ENCODE peak calls at places on chromosomes 1 and 21, in eight cellular contexts. Z is fibroblast of lung, E is GM23248, O is K562, M is H1, U is mammary epithelial cell, B is colonic mucosa, P is endothelial cell of umbilical vein. A is an unnamed sample. For H3K27me3, the result is how much of the 10 kb centered on the place peaks cover.

GRCh38 chr1:89587728-89588127 is 45.2 kb upstream of the LRRC8C start:
- DNase-seq in U (no peak), E (no peak), P (no peak), O (no peak), M (no peak), Z (peak), B (no peak), A (peak)

GRCh38 chr1:226680653-226681052 is 58.4 kb downstream of the ITPKB start:
- DNase-seq in O (no peak), U (no peak), Z (no peak), M (no peak), E (no peak), P (no peak), B (no peak), A (no peak)

GRCh38 chr1:8239306-8240023 is 78.4 kb upstream of the SLC45A1 start:
- DNase-seq in E (no peak), O (no peak), M (no peak), Z (peak), P (no peak), B (peak), U (no peak), A (no peak)

GRCh38 chr1:212500986-212501385 is 68.3 kb downstream of the NENF start:
- DNase-seq in U (peak), B (no peak), E (peak), P (no peak), M (no peak), Z (peak), O (no peak), A (no peak)

GRCh38 chr1:12537294-12537693 is 80.7 kb downstream of the DHRS3 start:
- DNase-seq in B (no peak), U (no peak), Z (no peak), M (no peak), O (no peak), P (no peak), E (no peak), A (no peak)

GRCh38 chr1:12173631-12174121 is 6.9 kb downstream of the TNFRSF1B start:
- DNase-seq in U (no peak), E (no peak), Z (no peak), B (peak), P (no peak), O (peak), M (no peak), A (no peak)

GRCh38 chr1:95039360-95040031 is 33.3 kb downstream of the ALG14 start:
- DNase-seq in B (no peak), E (no peak), Z (peak), P (no peak), O (no peak), M (no peak), U (peak), A (no peak)

GRCh38 chr1:36295390-36295789 is 10.8 kb upstream of the SH3D21 start:
- DNase-seq in Z (no peak), O (no peak), B (no peak), U (no peak), E (no peak), P (no peak), M (no peak), A (no peak)

GRCh38 chr1:160954158-160955104 is at the start of gene ITLN2:
- DNase-seq in P (no peak), U (peak), E (peak), Z (peak), O (peak), B (peak), M (no peak), A (no peak)

GRCh38 chr1:223066415-223066814 is 76.6 kb downstream of the TLR5 start:
- DNase-seq in O (no peak), U (no peak), B (no peak), M (no peak), E (no peak), Z (no peak), P (no peak), A (no peak)

GRCh38 chr1:240342251-240342625 is 250.6 kb downstream of the FMN2 start:
- DNase-seq in U (no peak), E (peak), M (no peak), Z (no peak), P (no peak), B (no peak), O (no peak), A (no peak)

GRCh38 chr1:159790237-159790917 is 9.6 kb downstream of the DUSP23 start:
- DNase-seq in U (no peak), Z (no peak), P (peak), O (peak), B (no peak), M (no peak), E (peak), A (peak)

GRCh38 chr1:230345139-230345885 is 80.8 kb downstream of the PGBD5 start:
- DNase-seq in U (no peak), Z (no peak), M (no peak), P (no peak), E (peak), B (no peak), O (no peak), A (no peak)

GRCh38 chr1:158016651-158017335 is 23.3 kb downstream of the KIRREL1 start:
- DNase-seq in B (no peak), Z (no peak), M (no peak), E (peak), O (no peak), P (no peak), U (peak), A (no peak)

GRCh38 chr21:35565204-35565611 is 495.1 kb downstream of the SETD4 start:
- DNase-seq in E (peak), Z (peak), P (peak), O (no peak), B (no peak), U (peak), M (no peak), A (peak)

GRCh38 chr21:36165356-36165755 is 8.7 kb downstream of the DOP1B start:
- DNase-seq in E (no peak), Z (no peak), U (no peak), B (no peak), O (no peak), P (no peak), M (no peak), A (no peak)

GRCh38 chr1:10896673-10897072 is 100.2 kb upstream of the CASZ1 start:
- DNase-seq in P (no peak), E (no peak), Z (no peak), B (no peak), M (no peak), O (no peak), U (no peak), A (no peak)

GRCh38 chr1:238409191-238409846 is 518.6 kb upstream of the ZP4 start:
- DNase-seq in M (no peak), P (no peak), B (no peak), U (peak), Z (peak), E (peak), O (no peak), A (peak)

GRCh38 chr1:177976596-177976995 is 6.7 kb upstream of the SEC16B start:
- DNase-seq in P (no peak), E (peak), Z (no peak), B (no peak), O (no peak), M (no peak), U (no peak), A (no peak)

GRCh38 chr1:84582802-84583587 is 8.8 kb upstream of the CTBS start:
- DNase-seq in Z (peak), E (no peak), U (no peak), M (no peak), B (no peak), P (peak), O (no peak), A (peak)

DNA sequence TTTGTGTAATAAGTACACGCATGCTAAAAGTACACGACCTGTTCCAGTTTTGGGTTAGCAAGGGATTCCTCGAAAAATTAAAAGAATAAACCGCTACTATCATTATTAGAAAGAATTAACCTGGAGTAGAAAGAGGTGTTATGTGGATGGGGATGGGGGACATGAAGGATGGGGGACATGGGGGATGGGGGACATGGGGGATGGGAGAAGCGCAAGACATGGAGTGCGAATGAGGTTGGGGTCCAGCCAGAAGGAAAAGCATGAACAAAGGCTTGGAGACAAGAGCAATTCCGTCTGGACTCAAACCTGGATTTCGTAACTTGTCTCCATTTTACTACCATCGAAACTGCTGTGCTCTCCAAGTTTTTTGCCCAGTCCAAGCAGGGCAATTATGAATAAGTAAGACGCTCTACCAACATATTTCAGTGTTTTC is 591 bp upstream of the KDM1A start:
- DNase-seq in U (no peak), M (no peak), O (peak), B (peak), Z (no peak), E (peak), P (no peak), A (peak)
- H3K9ac ChIP-seq in U (peak), M (peak), O (peak), B (peak), Z (peak), E (peak), P (peak), A (peak)

GRCh38 chr21:38643404-38644023 is 145.2 kb upstream of the ERG start:
- DNase-seq in Z (no peak), M (no peak), U (no peak), O (no peak), E (no peak), B (no peak), P (no peak), A (no peak)

GRCh38 chr21:38637161-38637560 is 138.9 kb upstream of the ERG start:
- DNase-seq in B (no peak), O (no peak), P (no peak), M (no peak), E (peak), Z (peak), U (no peak), A (no peak)

GRCh38 chr21:38645282-38645681 is 147.0 kb upstream of the ERG start:
- DNase-seq in B (no peak), P (no peak), U (peak), Z (peak), E (peak), O (no peak), M (no peak), A (peak)

DNA sequence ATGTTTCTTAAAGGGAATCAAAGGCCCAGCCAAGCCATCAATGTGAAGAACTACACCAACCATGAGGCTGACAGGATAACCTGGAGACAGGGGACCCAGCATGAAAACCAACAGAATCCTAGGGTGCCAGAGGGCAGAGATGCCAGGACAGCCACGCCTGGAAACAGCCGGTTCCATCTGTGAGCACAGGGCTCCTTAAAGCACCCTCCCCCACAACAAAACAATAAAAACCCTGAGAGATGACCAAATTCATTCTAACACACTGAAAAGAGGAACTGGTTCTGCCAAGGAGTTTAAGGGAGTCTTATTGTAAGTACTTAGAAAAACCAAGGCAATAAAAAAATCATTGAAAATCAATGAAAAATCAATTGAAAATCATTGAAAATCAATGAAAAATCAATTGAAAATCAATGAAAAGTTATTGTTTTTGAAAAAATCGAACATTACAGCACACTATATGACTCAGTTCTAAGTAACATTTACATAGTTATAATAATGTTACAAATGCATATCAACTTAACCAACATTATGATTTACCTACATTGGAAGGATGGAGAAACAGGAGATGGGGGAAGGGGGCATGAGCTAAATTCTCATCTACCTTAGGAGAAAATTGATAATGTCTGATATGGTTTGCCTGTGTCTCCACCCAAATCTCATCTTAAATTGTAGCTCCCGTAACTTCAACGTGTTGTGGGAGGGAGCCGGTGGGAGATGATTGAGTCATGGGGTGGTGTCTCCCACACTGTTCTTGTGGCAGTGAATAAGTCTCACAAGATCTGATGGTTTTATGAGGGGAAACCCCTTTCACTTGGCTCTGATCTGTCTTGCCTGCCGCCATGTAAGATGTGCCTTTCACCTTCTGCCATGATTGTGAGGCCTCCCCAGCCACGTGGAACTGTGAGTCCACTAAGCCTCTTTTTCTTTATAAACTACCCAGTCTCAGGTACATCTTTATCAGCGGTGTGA is 141.8 kb upstream of the ERG start:
- DNase-seq in B (no peak), O (no peak), M (no peak), Z (no peak), U (no peak), P (no peak), E (no peak), A (no peak)
- H3K27me3 ChIP-seq in B (under half), O (under half), M (under half), Z (under half), U (under half), P (under half), E (under half), A (under half)

DNA sequence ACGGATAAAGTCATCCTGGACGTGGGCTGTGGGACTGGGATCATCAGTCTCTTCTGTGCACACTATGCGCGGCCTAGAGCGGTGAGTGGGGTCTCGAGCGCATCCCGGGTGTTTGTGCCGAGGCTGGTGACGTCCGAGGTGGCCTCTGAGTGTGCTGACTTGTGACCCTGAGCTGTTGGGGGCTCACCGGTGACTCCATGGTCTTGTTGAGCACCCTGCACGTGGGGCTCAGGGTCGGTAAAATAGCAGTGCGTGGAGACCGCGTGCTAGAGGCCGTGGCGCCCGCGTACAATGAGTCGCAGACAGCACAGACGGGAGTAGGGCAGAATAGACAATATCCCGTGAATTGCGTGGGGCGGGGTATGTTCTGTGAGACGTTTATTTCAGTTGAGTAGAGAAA is 13.1 kb downstream of the PRMT2 start:
- DNase-seq in E (no peak), U (no peak), P (no peak), M (no peak), B (no peak), Z (no peak), O (no peak), A (no peak)
- H3K9ac ChIP-seq in E (no peak), U (no peak), P (no peak), M (no peak), B (no peak), Z (no peak), O (no peak), A (no peak)

GRCh38 chr1:111249960-111250359 is 22.4 kb downstream of the CHI3L2 start:
- DNase-seq in E (no peak), O (no peak), M (no peak), B (no peak), P (no peak), U (no peak), Z (no peak), A (no peak)

GRCh38 chr1:111247125-111247838 is 19.8 kb downstream of the CHI3L2 start:
- DNase-seq in O (no peak), B (no peak), E (no peak), M (no peak), U (no peak), Z (no peak), P (no peak), A (no peak)

GRCh38 chr1:111252786-111253185 is 25.3 kb downstream of the CHI3L2 start:
- DNase-seq in E (no peak), Z (no peak), O (no peak), P (no peak), U (no peak), M (no peak), B (no peak), A (no peak)

GRCh38 chr1:111253876-111254275 is 26.4 kb downstream of the CHI3L2 start:
- DNase-seq in U (no peak), Z (no peak), P (no peak), M (no peak), B (no peak), O (no peak), E (no peak), A (no peak)

GRCh38 chr1:111251570-111251969 is 24.1 kb downstream of the CHI3L2 start:
- DNase-seq in P (no peak), O (no peak), U (no peak), M (no peak), Z (no peak), B (no peak), E (no peak), A (no peak)
- H3K27me3 ChIP-seq in P (under half), O (under half), U (under half), M (under half), Z (under half), B (under half), E (under half), A (under half)

GRCh38 chr1:93414749-93415148 is 33.2 kb upstream of the FNBP1L start:
- DNase-seq in U (no peak), P (no peak), E (no peak), Z (no peak), O (no peak), B (no peak), M (no peak), A (no peak)
- H3K9ac ChIP-seq in U (no peak), P (no peak), E (no peak), Z (no peak), O (no peak), B (no peak), M (no peak), A (peak)

GRCh38 chr1:215793210-215793609 is 226.1 kb downstream of the KCTD3 start:
- DNase-seq in B (no peak), U (peak), Z (peak), M (no peak), O (no peak), E (peak), P (no peak), A (peak)
- H3K27me3 ChIP-seq in B (under half), U (under half), Z (under half), M (under half), O (under half), E (under half), P (under half), A (under half)

A was measured in adipocyte.